ENCODE peak calls at places on chromosomes 12 and 14, in nine cellular contexts. One of them, this sample, is unnamed.

GRCh38 chr12:118061876-118062791 is 1.2 kb upstream of the WSB2 start:
- DNase-seq in body of pancreas: peak; percentile 48
- DNase-seq in omental fat pad: no peak
- DNase-seq in ovary: peak; percentile 60
- DNase-seq in AG10803: peak; percentile 67
- DNase-seq in GM13977: peak; percentile 59
- DNase-seq in GM10248: peak; percentile 50
- DNase-seq in AG09319: no peak
- DNase-seq in GM06990: peak; percentile 38
- DNase-seq in this sample: no peak

GRCh38 chr12:120993496-120993895 is 15.2 kb downstream of the HNF1A start:
- DNase-seq in body of pancreas: no peak
- DNase-seq in omental fat pad: no peak
- DNase-seq in ovary: no peak
- DNase-seq in AG10803: no peak
- DNase-seq in GM13977: no peak
- DNase-seq in GM10248: no peak
- DNase-seq in AG09319: no peak
- DNase-seq in GM06990: no peak
- DNase-seq in this sample: no peak

GRCh38 chr14:49940805-49941421 is 48.0 kb downstream of the ARF6 start:
- DNase-seq in body of pancreas: no peak
- DNase-seq in omental fat pad: no peak
- DNase-seq in ovary: no peak
- DNase-seq in AG10803: peak; percentile 82
- DNase-seq in GM13977: no peak
- DNase-seq in GM10248: no peak
- DNase-seq in AG09319: no peak
- DNase-seq in GM06990: no peak
- DNase-seq in this sample: no peak

GRCh38 chr14:30125322-30125944 is 197.8 kb upstream of the PRKD1 start:
- DNase-seq in body of pancreas: no peak
- DNase-seq in omental fat pad: no peak
- DNase-seq in ovary: no peak
- DNase-seq in AG10803: no peak
- DNase-seq in GM13977: no peak
- DNase-seq in GM10248: no peak
- DNase-seq in AG09319: no peak
- DNase-seq in GM06990: no peak
- DNase-seq in this sample: no peak

GRCh38 chr12:103279444-103279843 is 216.3 kb downstream of the C12orf42 start:
- DNase-seq in body of pancreas: no peak
- DNase-seq in omental fat pad: no peak
- DNase-seq in ovary: no peak
- DNase-seq in AG10803: no peak
- DNase-seq in GM13977: peak; percentile 61
- DNase-seq in GM10248: peak; percentile 67
- DNase-seq in AG09319: no peak
- DNase-seq in GM06990: peak; percentile 67
- DNase-seq in this sample: no peak

GRCh38 chr14:39122330-39123138 is 8.4 kb downstream of the GEMIN2 start:
- DNase-seq in body of pancreas: no peak
- DNase-seq in omental fat pad: no peak
- DNase-seq in ovary: no peak
- DNase-seq in AG10803: peak; percentile 25
- DNase-seq in GM13977: no peak
- DNase-seq in GM10248: no peak
- DNase-seq in AG09319: no peak
- DNase-seq in GM06990: no peak
- DNase-seq in this sample: no peak

GRCh38 chr14:104739026-104739425 is 13.9 kb upstream of the SIVA1 start:
- DNase-seq in body of pancreas: no peak
- DNase-seq in omental fat pad: no peak
- DNase-seq in ovary: no peak
- DNase-seq in AG10803: no peak
- DNase-seq in GM13977: no peak
- DNase-seq in GM10248: no peak
- DNase-seq in AG09319: no peak
- DNase-seq in GM06990: no peak
- DNase-seq in this sample: no peak

GRCh38 chr12:38961683-38962082 is 56.3 kb upstream of the CPNE8 start:
- DNase-seq in body of pancreas: no peak
- DNase-seq in omental fat pad: no peak
- DNase-seq in ovary: no peak
- DNase-seq in AG10803: no peak
- DNase-seq in GM13977: no peak
- DNase-seq in GM10248: no peak
- DNase-seq in AG09319: no peak
- DNase-seq in GM06990: no peak
- DNase-seq in this sample: no peak

GRCh38 chr12:42586268-42586667 is 3.3 kb downstream of the PRICKLE1 start:
- DNase-seq in body of pancreas: no peak
- DNase-seq in omental fat pad: no peak
- DNase-seq in ovary: no peak
- DNase-seq in AG10803: no peak
- DNase-seq in GM13977: no peak
- DNase-seq in GM10248: no peak
- DNase-seq in AG09319: no peak
- DNase-seq in GM06990: no peak
- DNase-seq in this sample: no peak

GRCh38 chr14:76500011-76500410 is 124.1 kb downstream of the ESRRB start:
- DNase-seq in body of pancreas: no peak
- DNase-seq in omental fat pad: no peak
- DNase-seq in ovary: no peak
- DNase-seq in AG10803: peak; percentile 30
- DNase-seq in GM13977: no peak
- DNase-seq in GM10248: no peak
- DNase-seq in AG09319: no peak
- DNase-seq in GM06990: no peak
- DNase-seq in this sample: no peak

GRCh38 chr12:2449586-2449985 is 345.2 kb upstream of the FKBP4 start:
- DNase-seq in body of pancreas: no peak
- DNase-seq in omental fat pad: no peak
- DNase-seq in ovary: no peak
- DNase-seq in AG10803: no peak
- DNase-seq in GM13977: no peak
- DNase-seq in GM10248: no peak
- DNase-seq in AG09319: no peak
- DNase-seq in GM06990: no peak
- DNase-seq in this sample: no peak

GRCh38 chr12:30025317-30025716 is 241.6 kb upstream of the TMTC1 start:
- DNase-seq in body of pancreas: no peak
- DNase-seq in omental fat pad: no peak
- DNase-seq in ovary: no peak
- DNase-seq in AG10803: peak; percentile 12
- DNase-seq in GM13977: no peak
- DNase-seq in GM10248: no peak
- DNase-seq in AG09319: no peak
- DNase-seq in GM06990: no peak
- DNase-seq in this sample: no peak

GRCh38 chr12:90410962-90411361 is 544.0 kb downstream of the CCER1 start:
- DNase-seq in body of pancreas: no peak
- DNase-seq in omental fat pad: no peak
- DNase-seq in ovary: no peak
- DNase-seq in AG10803: no peak
- DNase-seq in GM13977: no peak
- DNase-seq in GM10248: no peak
- DNase-seq in AG09319: no peak
- DNase-seq in GM06990: no peak
- DNase-seq in this sample: peak; percentile 83

GRCh38 chr12:12736759-12737676 is 19.9 kb downstream of the CDKN1B start:
- DNase-seq in body of pancreas: peak; percentile 56
- DNase-seq in omental fat pad: no peak
- DNase-seq in ovary: no peak
- DNase-seq in AG10803: peak; percentile 76
- DNase-seq in GM13977: peak; percentile 56
- DNase-seq in GM10248: no peak
- DNase-seq in AG09319: no peak
- DNase-seq in GM06990: peak; percentile 58
- DNase-seq in this sample: no peak
- TF ChIP-seq CTCF in body of pancreas: peak; percentile 18
- TF ChIP-seq CTCF in omental fat pad: no peak
- TF ChIP-seq CTCF in ovary: no peak
- TF ChIP-seq CTCF in AG10803: peak; percentile 58
- TF ChIP-seq CTCF in GM13977: peak; percentile 54
- TF ChIP-seq CTCF in GM10248: peak; percentile 52
- TF ChIP-seq CTCF in AG09319: peak; percentile 57
- TF ChIP-seq CTCF in GM06990: peak; percentile 57
- TF ChIP-seq CTCF in this sample: peak; percentile 70

GRCh38 chr14:52078721-52079120 is 9.9 kb upstream of the NID2 start:
- DNase-seq in body of pancreas: no peak
- DNase-seq in omental fat pad: no peak
- DNase-seq in ovary: no peak
- DNase-seq in AG10803: no peak
- DNase-seq in GM13977: no peak
- DNase-seq in GM10248: no peak
- DNase-seq in AG09319: no peak
- DNase-seq in GM06990: no peak
- DNase-seq in this sample: no peak

GRCh38 chr14:52076334-52076733 is 7.5 kb upstream of the NID2 start:
- DNase-seq in body of pancreas: no peak
- DNase-seq in omental fat pad: no peak
- DNase-seq in ovary: no peak
- DNase-seq in AG10803: peak; percentile 54
- DNase-seq in GM13977: no peak
- DNase-seq in GM10248: no peak
- DNase-seq in AG09319: no peak
- DNase-seq in GM06990: no peak
- DNase-seq in this sample: no peak

GRCh38 chr14:52079239-52079956 is 10.5 kb upstream of the NID2 start:
- DNase-seq in body of pancreas: no peak
- DNase-seq in omental fat pad: no peak
- DNase-seq in ovary: no peak
- DNase-seq in AG10803: peak; percentile 49
- DNase-seq in GM13977: no peak
- DNase-seq in GM10248: no peak
- DNase-seq in AG09319: no peak
- DNase-seq in GM06990: no peak
- DNase-seq in this sample: no peak

GRCh38 chr14:52078093-52078492 is 9.2 kb upstream of the NID2 start:
- DNase-seq in body of pancreas: no peak
- DNase-seq in omental fat pad: no peak
- DNase-seq in ovary: no peak
- DNase-seq in AG10803: no peak
- DNase-seq in GM13977: no peak
- DNase-seq in GM10248: no peak
- DNase-seq in AG09319: no peak
- DNase-seq in GM06990: no peak
- DNase-seq in this sample: no peak

DNA sequence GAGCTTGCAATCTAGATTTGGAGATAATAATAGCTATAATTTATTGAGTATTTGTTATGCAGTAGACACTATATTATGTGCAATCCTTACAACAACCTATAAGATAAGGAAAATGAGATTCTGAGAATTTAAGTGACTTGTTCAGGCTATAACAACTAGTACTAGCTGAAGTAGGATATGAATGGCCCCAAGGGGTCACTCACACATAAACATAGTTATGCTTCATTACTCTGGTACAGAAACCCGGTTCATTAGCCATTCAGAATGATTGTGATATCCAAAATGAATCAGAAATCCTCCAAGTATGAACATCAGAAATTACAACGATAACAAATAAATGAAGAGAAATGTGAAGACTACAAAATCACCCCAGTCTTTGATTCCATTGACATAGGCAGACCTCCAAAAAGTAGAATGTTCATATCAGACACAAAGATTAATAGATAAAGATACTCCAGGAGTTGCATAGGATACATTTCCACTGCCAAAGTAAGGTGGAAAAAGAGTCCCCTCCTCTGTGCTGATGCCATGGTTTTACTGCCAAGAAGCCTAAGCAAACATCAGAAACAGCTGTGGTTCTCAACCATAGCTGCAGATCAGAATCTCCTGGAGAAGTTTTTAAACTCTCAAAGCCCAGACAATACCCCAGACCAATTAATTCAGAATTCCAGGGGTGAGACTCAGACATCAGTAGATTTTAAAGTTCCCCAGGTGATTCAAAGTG is 8.6 kb upstream of the NID2 start:
- DNase-seq in body of pancreas: no peak
- DNase-seq in omental fat pad: no peak
- DNase-seq in ovary: no peak
- DNase-seq in AG10803: no peak
- DNase-seq in GM13977: no peak
- DNase-seq in GM10248: no peak
- DNase-seq in AG09319: no peak
- DNase-seq in GM06990: no peak
- DNase-seq in this sample: no peak
- TF ChIP-seq CTCF in body of pancreas: no peak
- TF ChIP-seq CTCF in omental fat pad: no peak
- TF ChIP-seq CTCF in ovary: no peak
- TF ChIP-seq CTCF in AG10803: no peak
- TF ChIP-seq CTCF in GM13977: no peak
- TF ChIP-seq CTCF in GM10248: no peak
- TF ChIP-seq CTCF in AG09319: no peak
- TF ChIP-seq CTCF in GM06990: no peak
- TF ChIP-seq CTCF in this sample: no peak

DNA sequence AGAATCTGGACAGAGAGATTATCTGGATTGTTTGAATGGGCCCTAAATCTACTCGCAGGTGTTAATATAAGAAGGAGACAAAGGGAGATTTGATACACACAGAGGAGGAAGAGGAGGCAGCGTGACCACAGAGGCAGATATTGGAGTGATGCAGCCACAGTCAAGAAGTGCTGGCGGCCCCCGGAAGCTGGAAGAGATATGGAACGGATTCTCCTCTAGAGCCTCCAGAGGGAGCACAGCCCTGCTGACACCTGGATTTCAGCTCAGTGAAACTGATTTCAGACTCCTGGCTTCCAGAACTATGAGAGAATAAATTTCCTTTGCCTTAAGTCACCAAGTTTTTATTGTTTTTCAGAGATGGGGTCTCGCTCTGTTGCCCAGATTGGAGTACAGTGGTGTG is 9.2 kb upstream of the TC2N start:
- DNase-seq in body of pancreas: no peak
- DNase-seq in omental fat pad: no peak
- DNase-seq in ovary: no peak
- DNase-seq in AG10803: no peak
- DNase-seq in GM13977: no peak
- DNase-seq in GM10248: no peak
- DNase-seq in AG09319: no peak
- DNase-seq in GM06990: no peak
- DNase-seq in this sample: no peak
- TF ChIP-seq CTCF in body of pancreas: no peak
- TF ChIP-seq CTCF in omental fat pad: no peak
- TF ChIP-seq CTCF in ovary: no peak
- TF ChIP-seq CTCF in AG10803: no peak
- TF ChIP-seq CTCF in GM13977: no peak
- TF ChIP-seq CTCF in GM10248: no peak
- TF ChIP-seq CTCF in AG09319: no peak
- TF ChIP-seq CTCF in GM06990: no peak
- TF ChIP-seq CTCF in this sample: no peak

DNA sequence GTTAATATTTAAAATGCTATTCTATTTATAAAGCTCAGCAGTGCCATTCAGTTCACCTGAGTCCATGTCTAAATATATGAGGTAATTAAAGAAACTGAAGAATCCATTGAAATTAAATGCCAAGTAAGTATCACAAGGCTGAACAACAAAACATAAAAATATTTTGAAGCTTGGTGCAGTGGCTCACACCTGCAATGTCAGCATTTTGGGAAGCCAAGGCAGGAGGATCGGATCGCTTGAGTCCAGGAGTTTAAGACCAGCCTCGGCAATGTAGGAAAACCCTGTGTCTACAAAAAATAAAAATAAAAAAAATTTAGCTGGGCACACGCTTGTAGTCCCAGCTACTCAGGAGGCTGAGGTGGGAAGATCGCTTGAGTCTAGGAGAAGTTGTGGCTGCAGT is 101.8 kb downstream of the OSBPL8 start:
- DNase-seq in body of pancreas: no peak
- DNase-seq in omental fat pad: no peak
- DNase-seq in ovary: no peak
- DNase-seq in AG10803: no peak
- DNase-seq in GM13977: no peak
- DNase-seq in GM10248: no peak
- DNase-seq in AG09319: no peak
- DNase-seq in GM06990: no peak
- DNase-seq in this sample: no peak
- TF ChIP-seq CTCF in body of pancreas: no peak
- TF ChIP-seq CTCF in omental fat pad: no peak
- TF ChIP-seq CTCF in ovary: no peak
- TF ChIP-seq CTCF in AG10803: no peak
- TF ChIP-seq CTCF in GM13977: no peak
- TF ChIP-seq CTCF in GM10248: no peak
- TF ChIP-seq CTCF in AG09319: no peak
- TF ChIP-seq CTCF in GM06990: no peak
- TF ChIP-seq CTCF in this sample: no peak

This sample was measured in osteocyte.